ENCODE peak calls at places on chromosomes 7 and 10, in nine cellular contexts. O, C, P, B, Y, G, Z, R and L are unnamed samples.

GRCh38 chr7:42071372-42072261 is 165.4 kb downstream of the GLI3 start:
- DNase-seq in O (no peak), C (no peak), P (no peak), B (no peak), Y (no peak), G (no peak), Z (no peak), R (no peak), L (no peak)

GRCh38 chr7:50768470-50769159 is 14.1 kb downstream of the GRB10 start:
- DNase-seq in O (no peak), C (no peak), P (no peak), B (no peak), Y (no peak), G (no peak), Z (no peak), R (no peak), L (no peak)

GRCh38 chr7:55335151-55335550 is 30.0 kb upstream of the LANCL2 start:
- DNase-seq in O (no peak), C (no peak), P (no peak), B (no peak), Y (no peak), G (no peak), Z (no peak), R (no peak), L (no peak)

GRCh38 chr10:79090134-79090803 is 21.5 kb downstream of the ZMIZ1 start:
- DNase-seq in O (no peak), C (no peak), P (no peak), B (no peak), Y (peak), G (no peak), Z (no peak), R (no peak), L (no peak)

GRCh38 chr7:85730016-85730415 is 543.2 kb upstream of the SEMA3D start:
- DNase-seq in O (no peak), C (no peak), P (no peak), B (no peak), Y (no peak), G (no peak), Z (no peak), R (no peak), L (no peak)

GRCh38 chr10:30705625-30706149 is 76.1 kb upstream of the LYZL2 start:
- DNase-seq in O (no peak), C (no peak), P (no peak), B (no peak), Y (no peak), G (no peak), Z (no peak), R (no peak), L (no peak)

GRCh38 chr7:146004805-146005204 is 111.8 kb upstream of the CNTNAP2 start:
- DNase-seq in O (no peak), C (no peak), P (no peak), B (no peak), Y (no peak), G (no peak), Z (no peak), R (no peak), L (no peak)

GRCh38 chr7:88490161-88490560 is 183.5 kb upstream of the STEAP4 start:
- DNase-seq in O (no peak), C (no peak), P (no peak), B (no peak), Y (no peak), G (no peak), Z (no peak), R (no peak), L (no peak)

GRCh38 chr7:21194936-21195335 is 232.9 kb upstream of the SP4 start:
- DNase-seq in O (no peak), C (no peak), P (no peak), B (no peak), Y (no peak), G (no peak), Z (no peak), R (no peak), L (no peak)

GRCh38 chr7:106460792-106461254 is 176.0 kb upstream of the NAMPT start:
- DNase-seq in O (no peak), C (no peak), P (no peak), B (no peak), Y (peak), G (no peak), Z (no peak), R (no peak), L (no peak)

GRCh38 chr10:132939957-132940790 is 2.2 kb downstream of the CFAP46 start:
- DNase-seq in O (no peak), C (no peak), P (peak), B (peak), Y (peak), G (no peak), Z (peak), R (no peak), L (no peak)

GRCh38 chr10:43680035-43680434 is 31.4 kb upstream of the ZNF32 start:
- DNase-seq in O (no peak), C (no peak), P (no peak), B (no peak), Y (peak), G (no peak), Z (no peak), R (no peak), L (no peak)

GRCh38 chr10:34156781-34157425 is 658.2 kb downstream of the PARD3 start:
- DNase-seq in O (no peak), C (no peak), P (no peak), B (peak), Y (no peak), G (no peak), Z (no peak), R (no peak), L (no peak)

GRCh38 chr10:112045885-112046284 is 137.7 kb downstream of the GPAM start:
- DNase-seq in O (no peak), C (no peak), P (no peak), B (no peak), Y (no peak), G (no peak), Z (no peak), R (no peak), L (no peak)

GRCh38 chr10:103476046-103476768 is 2.8 kb downstream of the CALHM3 start:
- DNase-seq in O (no peak), C (no peak), P (no peak), B (peak), Y (no peak), G (no peak), Z (no peak), R (no peak), L (no peak)

GRCh38 chr7:42831051-42831952 is 80.6 kb downstream of the C7orf25 start:
- DNase-seq in O (no peak), C (peak), P (peak), B (peak), Y (peak), G (no peak), Z (no peak), R (no peak), L (no peak)

GRCh38 chr10:119209050-119209735 is 1.8 kb downstream of the GRK5 start:
- DNase-seq in O (peak), C (peak), P (peak), B (peak), Y (peak), G (no peak), Z (no peak), R (peak), L (peak)

GRCh38 chr10:42975558-42976352 is 101.1 kb upstream of the RET start:
- DNase-seq in O (peak), C (no peak), P (no peak), B (no peak), Y (peak), G (no peak), Z (peak), R (no peak), L (peak)

GRCh38 chr7:128740996-128741395 is 1.8 kb downstream of the CALU start:
- DNase-seq in O (no peak), C (no peak), P (no peak), B (no peak), Y (no peak), G (no peak), Z (no peak), R (no peak), L (no peak)

GRCh38 chr7:76282344-76283253 is 19.9 kb upstream of the HSPB1 start:
- DNase-seq in O (no peak), C (no peak), P (no peak), B (peak), Y (no peak), G (no peak), Z (no peak), R (no peak), L (peak)

GRCh38 chr7:6630007-6630849 is 6.9 kb upstream of the ZNF316 start:
- DNase-seq in O (no peak), C (no peak), P (no peak), B (no peak), Y (no peak), G (no peak), Z (no peak), R (no peak), L (no peak)

GRCh38 chr7:5423272-5423843 is at the start of gene TNRC18:
- DNase-seq in O (no peak), C (no peak), P (no peak), B (no peak), Y (peak), G (no peak), Z (peak), R (no peak), L (no peak)

GRCh38 chr7:47672966-47673365 is 91.1 kb upstream of the TNS3 start:
- DNase-seq in O (no peak), C (no peak), P (no peak), B (no peak), Y (peak), G (no peak), Z (no peak), R (no peak), L (peak)

GRCh38 chr7:37908221-37908788 is 8.3 kb downstream of the SFRP4 start:
- DNase-seq in O (no peak), C (peak), P (no peak), B (no peak), Y (peak), G (no peak), Z (no peak), R (no peak), L (no peak)

GRCh38 chr7:56291-56913 is 136.0 kb upstream of the FAM20C start:
- DNase-seq in O (no peak), C (no peak), P (no peak), B (no peak), Y (no peak), G (no peak), Z (peak), R (no peak), L (no peak)

GRCh38 chr10:96642973-96643372 is 56.2 kb upstream of the TM9SF3 start:
- DNase-seq in O (peak), C (no peak), P (no peak), B (peak), Y (peak), G (no peak), Z (peak), R (peak), L (no peak)

GRCh38 chr10:122062831-122063674 is 74.1 kb downstream of the TACC2 start:
- DNase-seq in O (no peak), C (peak), P (no peak), B (peak), Y (peak), G (peak), Z (peak), R (no peak), L (peak)

GRCh38 chr7:66859794-66860645 is 61.0 kb upstream of the TMEM248 start:
- DNase-seq in O (no peak), C (no peak), P (peak), B (peak), Y (no peak), G (no peak), Z (no peak), R (no peak), L (no peak)

GRCh38 chr7:50359995-50360925 is 55.7 kb downstream of the IKZF1 start:
- DNase-seq in O (peak), C (no peak), P (no peak), B (no peak), Y (peak), G (no peak), Z (no peak), R (peak), L (no peak)

GRCh38 chr7:139855498-139856270 is 26.6 kb downstream of the TBXAS1 start:
- DNase-seq in O (no peak), C (no peak), P (no peak), B (no peak), Y (no peak), G (no peak), Z (no peak), R (no peak), L (no peak)

GRCh38 chr7:92913849-92914248 is 77.5 kb upstream of the CDK6 start:
- DNase-seq in O (no peak), C (no peak), P (no peak), B (no peak), Y (no peak), G (no peak), Z (no peak), R (no peak), L (no peak)

GRCh38 chr7:80348221-80348620 is 163.6 kb downstream of the GNAT3 start:
- DNase-seq in O (no peak), C (no peak), P (no peak), B (no peak), Y (no peak), G (no peak), Z (no peak), R (no peak), L (no peak)

GRCh38 chr7:54788664-54789063 is 29.7 kb upstream of the SEC61G start:
- DNase-seq in O (no peak), C (peak), P (peak), B (peak), Y (peak), G (peak), Z (no peak), R (no peak), L (no peak)

GRCh38 chr10:131450220-131450765 is 138.8 kb upstream of the TCERG1L start:
- DNase-seq in O (no peak), C (no peak), P (no peak), B (no peak), Y (no peak), G (no peak), Z (peak), R (no peak), L (no peak)

GRCh38 chr7:77657427-77658331 is 38.6 kb upstream of the RSBN1L start:
- DNase-seq in O (no peak), C (no peak), P (no peak), B (peak), Y (peak), G (no peak), Z (no peak), R (no peak), L (no peak)

GRCh38 chr10:93465806-93466675 is 16.1 kb downstream of the MYOF start:
- DNase-seq in O (no peak), C (peak), P (no peak), B (peak), Y (peak), G (peak), Z (peak), R (no peak), L (peak)